ENCODE peak calls at places on chromosomes 5 and 9, in seven cellular contexts. W, M, Y, J, R, K and O are unnamed samples.

GRCh38 chr5:124546643-124547042 is 199.8 kb downstream of the ZNF608 start:
- DNase-seq in W (no peak), M (no peak), Y (no peak), J (no peak), R (no peak), K (no peak), O (no peak)

GRCh38 chr5:94890907-94891306 is 272.4 kb downstream of the SLF1 start:
- DNase-seq in W (no peak), M (no peak), Y (no peak), J (no peak), R (no peak), K (no peak), O (no peak)

GRCh38 chr9:90808890-90809685 is 7.5 kb downstream of the SYK start:
- DNase-seq in W (no peak), M (no peak), Y (no peak), J (no peak), R (no peak), K (no peak), O (no peak)

GRCh38 chr9:88831783-88832407 is 159.4 kb upstream of the S1PR3 start:
- DNase-seq in W (no peak), M (no peak), Y (no peak), J (no peak), R (no peak), K (no peak), O (no peak)

GRCh38 chr9:83385317-83385716 is 152.9 kb downstream of the FRMD3 start:
- DNase-seq in W (no peak), M (no peak), Y (no peak), J (peak), R (no peak), K (no peak), O (no peak)

GRCh38 chr9:69173891-69174644 is at the start of gene TJP2:
- DNase-seq in W (peak), M (peak), Y (peak), J (peak), R (peak), K (no peak), O (peak)

GRCh38 chr9:28155067-28155466 is 581.8 kb upstream of the C9orf72 start:
- DNase-seq in W (no peak), M (no peak), Y (no peak), J (no peak), R (no peak), K (peak), O (no peak)

GRCh38 chr9:129280236-129281231 is 102.5 kb upstream of the IER5L start:
- DNase-seq in W (no peak), M (no peak), Y (peak), J (no peak), R (no peak), K (no peak), O (peak)

GRCh38 chr9:133273819-133274218 is 1.2 kb downstream of the ABO start:
- DNase-seq in W (no peak), M (no peak), Y (no peak), J (no peak), R (no peak), K (peak), O (no peak)

GRCh38 chr5:158011420-158011819 is 152.5 kb upstream of the CLINT1 start:
- DNase-seq in W (no peak), M (no peak), Y (no peak), J (no peak), R (no peak), K (no peak), O (no peak)

GRCh38 chr5:65916636-65917035 is 9.7 kb upstream of the ERBIN start:
- DNase-seq in W (no peak), M (no peak), Y (no peak), J (no peak), R (no peak), K (no peak), O (no peak)

GRCh38 chr5:142869883-142870282 is 99.7 kb downstream of the ARHGAP26 start:
- DNase-seq in W (no peak), M (no peak), Y (no peak), J (peak), R (no peak), K (peak), O (no peak)

GRCh38 chr9:131473891-131474290 is 28.8 kb upstream of the POMT1 start:
- DNase-seq in W (no peak), M (no peak), Y (no peak), J (no peak), R (no peak), K (no peak), O (no peak)

GRCh38 chr5:123705741-123706140 is 193.8 kb downstream of the CSNK1G3 start:
- DNase-seq in W (no peak), M (no peak), Y (no peak), J (no peak), R (no peak), K (no peak), O (no peak)

GRCh38 chr5:82348749-82349148 is 70.6 kb upstream of the RPS23 start:
- DNase-seq in W (no peak), M (no peak), Y (no peak), J (no peak), R (no peak), K (no peak), O (no peak)

GRCh38 chr9:69809304-69809863 is 11.2 kb upstream of the CFAP95 start:
- DNase-seq in W (no peak), M (peak), Y (no peak), J (no peak), R (peak), K (peak), O (peak)

GRCh38 chr9:127154390-127155191 is 32.2 kb upstream of the ANGPTL2 start:
- DNase-seq in W (no peak), M (peak), Y (peak), J (no peak), R (no peak), K (no peak), O (peak)

GRCh38 chr9:93659044-93659836 is 82.9 kb downstream of the PHF2 start:
- DNase-seq in W (no peak), M (no peak), Y (no peak), J (no peak), R (no peak), K (no peak), O (no peak)

GRCh38 chr5:99449786-99450185 is 521.0 kb upstream of the CHD1 start:
- DNase-seq in W (no peak), M (no peak), Y (no peak), J (peak), R (no peak), K (no peak), O (no peak)

GRCh38 chr5:59020611-59021285 is 437.9 kb downstream of the RAB3C start:
- DNase-seq in W (no peak), M (no peak), Y (no peak), J (no peak), R (no peak), K (peak), O (no peak)

GRCh38 chr5:91339053-91339710 is 43.9 kb downstream of the ARRDC3 start:
- DNase-seq in W (no peak), M (no peak), Y (peak), J (no peak), R (no peak), K (no peak), O (no peak)

GRCh38 chr9:113511856-113512761 is 48.6 kb downstream of the RGS3 start:
- DNase-seq in W (no peak), M (peak), Y (no peak), J (no peak), R (peak), K (no peak), O (peak)

GRCh38 chr9:97660345-97660744 is 26.7 kb downstream of the NCBP1 start:
- DNase-seq in W (no peak), M (no peak), Y (no peak), J (no peak), R (no peak), K (no peak), O (no peak)

GRCh38 chr9:69317081-69317480 is 7.9 kb upstream of the ENTREP1 start:
- DNase-seq in W (no peak), M (no peak), Y (no peak), J (no peak), R (no peak), K (peak), O (no peak)

GRCh38 chr9:69029535-69029934 is 6.0 kb upstream of the FXN start:
- DNase-seq in W (no peak), M (no peak), Y (no peak), J (no peak), R (no peak), K (no peak), O (no peak)